ENCODE peak calls at places on chromosome 6, in five cellular contexts. A is naive thymus-derived CD4-positive, alpha-beta T cell; W is hepatocyte; B is caudate nucleus; R is mammary epithelial cell. V is an unnamed sample.

GRCh38 chr6:72245565-72245964 is 359.2 kb downstream of the RIMS1 start:
- DNase-seq in A (no peak), B (no peak), W (no peak), R (peak), V (no peak)

GRCh38 chr6:2021713-2022125 is 223.7 kb downstream of the GMDS start:
- DNase-seq in A (no peak), W (peak), R (peak), B (no peak), V (peak)

GRCh38 chr6:89087881-89088280 is 7.3 kb downstream of the PNRC1 start:
- DNase-seq in R (no peak), B (no peak), W (no peak), A (no peak), V (no peak)

GRCh38 chr6:27650620-27651370 is 177.9 kb upstream of the ZNF184 start:
- DNase-seq in R (peak), W (peak), B (no peak), A (no peak), V (no peak)

GRCh38 chr6:138833819-138834539 is 38.1 kb downstream of the ECT2L start:
- DNase-seq in B (no peak), R (no peak), W (no peak), A (no peak), V (no peak)

GRCh38 chr6:87237804-87238203 is 82.4 kb downstream of the ZNF292 start:
- DNase-seq in A (peak), W (no peak), R (no peak), B (no peak), V (no peak)

GRCh38 chr6:81553246-81553645 is 199.2 kb downstream of the TENT5A start:
- DNase-seq in R (no peak), W (no peak), A (no peak), B (no peak), V (no peak)

GRCh38 chr6:158907931-158908330 is 88.8 kb upstream of the EZR start:
- DNase-seq in R (no peak), A (no peak), B (no peak), W (no peak), V (no peak)

GRCh38 chr6:2503816-2504494 is 246.8 kb downstream of the MYLK4 start:
- DNase-seq in W (no peak), B (no peak), A (no peak), R (peak), V (no peak)

GRCh38 chr6:27327023-27327742 is 15.1 kb upstream of the POM121L2 start:
- DNase-seq in A (no peak), R (no peak), B (no peak), W (no peak), V (no peak)

GRCh38 chr6:51753635-51754034 is 333.8 kb downstream of the PKHD1 start:
- DNase-seq in B (no peak), R (peak), A (no peak), W (peak), V (no peak)

GRCh38 chr6:16850332-16851022 is 89.2 kb upstream of the ATXN1 start:
- DNase-seq in R (no peak), B (no peak), A (no peak), W (no peak), V (no peak)

GRCh38 chr6:169452117-169452868 is 198.6 kb upstream of the THBS2 start:
- DNase-seq in R (peak), B (no peak), A (no peak), W (no peak), V (peak)

GRCh38 chr6:111050265-111051023 is 36.9 kb upstream of the SLC16A10 start:
- DNase-seq in R (no peak), A (no peak), W (no peak), B (no peak), V (no peak)

GRCh38 chr6:4598384-4598783 is 177.8 kb upstream of the CDYL start:
- DNase-seq in W (no peak), R (no peak), B (no peak), A (no peak), V (no peak)

GRCh38 chr6:2524090-2524489 is 226.6 kb downstream of the MYLK4 start:
- DNase-seq in A (no peak), W (no peak), R (no peak), B (no peak), V (no peak)

GRCh38 chr6:37221585-37222124 is 35.9 kb upstream of the TBC1D22B start:
- DNase-seq in A (no peak), B (no peak), R (no peak), W (no peak), V (no peak)
- H3K27ac ChIP-seq in A (no peak), B (no peak), R (no peak), W (peak), V (peak)

GRCh38 chr6:133236898-133237297 is 4.3 kb upstream of the EYA4 start:
- DNase-seq in B (no peak), R (no peak), A (no peak), W (no peak), V (no peak)
- H3K27ac ChIP-seq in B (no peak), R (no peak), A (no peak), W (no peak), V (no peak)

GRCh38 chr6:166760288-166760687 is 133.2 kb upstream of the RPS6KA2 start:
- DNase-seq in A (peak), R (no peak), B (no peak), W (no peak), V (no peak)
- H3K27ac ChIP-seq in A (no peak), R (no peak), B (no peak), W (no peak), V (no peak)

DNA sequence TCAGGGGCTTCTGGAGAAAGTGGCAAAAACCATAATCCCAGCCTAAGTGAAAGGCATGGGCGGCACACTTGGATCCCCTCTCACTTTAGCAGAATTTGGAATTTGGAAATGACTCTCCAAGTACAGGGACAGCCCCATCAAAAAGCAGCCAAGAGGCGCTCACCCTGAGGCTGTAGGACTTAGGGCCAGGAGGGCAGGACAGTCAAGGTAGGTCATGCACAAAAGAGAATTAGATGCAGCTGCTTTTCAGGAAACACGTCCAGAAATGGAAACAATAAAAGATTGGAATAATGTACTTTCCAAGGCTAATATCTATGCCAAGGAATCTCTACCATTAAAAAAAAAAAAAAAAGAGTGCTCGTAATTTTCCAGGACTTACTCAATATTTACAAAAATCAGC is 20.0 kb downstream of the PREP start:
- DNase-seq in A (no peak), W (no peak), B (no peak), R (no peak), V (no peak)
- H3K27ac ChIP-seq in A (no peak), W (no peak), B (no peak), R (no peak), V (no peak)

GRCh38 chr6:163416640-163417253 is 2.2 kb downstream of the QKI start:
- DNase-seq in B (no peak), W (peak), R (peak), A (peak), V (no peak)
- H3K27ac ChIP-seq in B (peak), W (peak), R (peak), A (peak), V (peak)

GRCh38 chr6:155190667-155191066 is 73.1 kb upstream of the CLDN20 start:
- DNase-seq in R (no peak), A (no peak), W (no peak), B (no peak), V (no peak)

GRCh38 chr6:155187096-155187495 is 76.7 kb upstream of the CLDN20 start:
- DNase-seq in W (no peak), A (no peak), B (no peak), R (no peak), V (no peak)

GRCh38 chr6:155188707-155189496 is 74.9 kb upstream of the CLDN20 start:
- DNase-seq in B (no peak), A (no peak), W (peak), R (peak), V (no peak)

GRCh38 chr6:155186052-155186658 is 77.7 kb upstream of the CLDN20 start:
- DNase-seq in W (no peak), R (peak), B (no peak), A (no peak), V (no peak)

GRCh38 chr6:155187994-155188706 is 75.7 kb upstream of the CLDN20 start:
- DNase-seq in B (no peak), A (no peak), W (peak), R (peak), V (no peak)
- H3K27ac ChIP-seq in B (no peak), A (no peak), W (peak), R (no peak), V (peak)

GRCh38 chr6:107956586-107957164 is 1.3 kb downstream of the SEC63 start:
- DNase-seq in R (peak), W (peak), A (no peak), B (no peak), V (no peak)
- H3K27ac ChIP-seq in R (peak), W (peak), A (peak), B (no peak), V (peak)

GRCh38 chr6:156954191-156954590 is 177.0 kb downstream of the ARID1B start:
- DNase-seq in A (no peak), W (no peak), R (no peak), B (no peak), V (no peak)
- H3K27ac ChIP-seq in A (no peak), W (peak), R (peak), B (no peak), V (no peak)

GRCh38 chr6:106546322-106547052 is 82.8 kb downstream of the RTN4IP1 start:
- DNase-seq in W (peak), B (no peak), R (peak), A (no peak), V (no peak)
- H3K27ac ChIP-seq in W (peak), B (no peak), R (peak), A (no peak), V (peak)

V was measured in tibial artery.